ENCODE peak calls at places on chromosomes 6 and 20, in six cellular contexts. A is A549, G is GM12878, C is K562, S is upper lobe of left lung, W is HepG2. X is an unnamed sample.

GRCh38 chr20:62576815-62577214 is 65.5 kb upstream of the SLCO4A1 start:
- ATAC-seq in C (peak), A (peak), S (no peak), G (peak), W (peak), X (peak)

GRCh38 chr20:2708665-2709064 is 16.1 kb downstream of the EBF4 start:
- ATAC-seq in S (no peak), W (no peak), G (no peak), C (no peak), A (no peak), X (no peak)

GRCh38 chr6:41568585-41569384 is 22.6 kb downstream of the FOXP4 start:
- ATAC-seq in S (peak), W (peak), G (no peak), A (peak), C (no peak), X (no peak)

GRCh38 chr6:151391021-151391470 is 313 bp downstream of the ZBTB2 start:
- ATAC-seq in C (peak), G (peak), S (peak), A (no peak), W (peak), X (peak)

GRCh38 chr20:25226433-25227316 is 21.2 kb upstream of the PYGB start:
- ATAC-seq in W (peak), G (no peak), A (peak), C (peak), S (peak), X (peak)

GRCh38 chr6:139249387-139249786 is 42.4 kb downstream of the TXLNB start:
- ATAC-seq in W (no peak), A (no peak), G (peak), S (no peak), C (no peak), X (no peak)

GRCh38 chr6:22737331-22737730 is 168.0 kb downstream of the HDGFL1 start:
- ATAC-seq in S (no peak), A (no peak), C (no peak), G (no peak), W (no peak), X (no peak)

GRCh38 chr20:18218249-18218648 is 70.1 kb upstream of the ZNF133 start:
- ATAC-seq in G (no peak), W (no peak), A (no peak), S (no peak), C (no peak), X (no peak)

GRCh38 chr20:13745784-13746183 is 38.9 kb downstream of the ESF1 start:
- ATAC-seq in S (no peak), G (no peak), A (no peak), W (no peak), C (no peak), X (no peak)

GRCh38 chr6:91506509-91506908 is 919.6 kb upstream of the MAP3K7 start:
- ATAC-seq in G (no peak), A (no peak), C (no peak), S (no peak), W (no peak), X (no peak)

GRCh38 chr6:105592329-105592728 is 189.4 kb upstream of the PREP start:
- ATAC-seq in A (peak), C (no peak), S (no peak), W (no peak), G (no peak), X (peak)

GRCh38 chr6:16331328-16332174 is 93.2 kb downstream of the GMPR start:
- ATAC-seq in C (peak), W (peak), S (peak), G (peak), A (peak), X (peak)

GRCh38 chr6:167140589-167141474 is 16.9 kb downstream of the GPR31 start:
- ATAC-seq in C (no peak), S (no peak), G (peak), A (no peak), W (peak), X (no peak)

GRCh38 chr6:70709826-70710225 is 42.1 kb downstream of the SMAP1 start:
- ATAC-seq in S (no peak), W (no peak), C (no peak), A (peak), G (no peak), X (no peak)

GRCh38 chr20:17749979-17750721 is 50.4 kb downstream of the BANF2 start:
- ATAC-seq in W (peak), A (no peak), C (no peak), G (no peak), S (peak), X (peak)

GRCh38 chr20:56381501-56381900 is 10.5 kb downstream of the AURKA start:
- ATAC-seq in C (no peak), W (no peak), S (no peak), A (no peak), G (peak), X (no peak)

GRCh38 chr20:64055893-64056638 is 6.6 kb upstream of the SOX18 start:
- ATAC-seq in W (peak), A (peak), S (peak), G (peak), C (peak), X (peak)

GRCh38 chr6:106188104-106188794 is 102.1 kb downstream of the PRDM1 start:
- ATAC-seq in S (no peak), C (no peak), A (peak), W (peak), G (no peak), X (no peak)

GRCh38 chr6:128655978-128656498 is 135.6 kb upstream of the PTPRK start:
- ATAC-seq in W (no peak), C (no peak), S (no peak), G (peak), A (peak), X (no peak)

GRCh38 chr6:7996538-7997225 is 67.5 kb downstream of the BLOC1S5 start:
- ATAC-seq in W (peak), S (no peak), C (peak), G (no peak), A (no peak), X (peak)

GRCh38 chr6:151154418-151154817 is 85.3 kb upstream of the AKAP12 start:
- ATAC-seq in G (no peak), W (peak), A (peak), S (no peak), C (peak), X (no peak)

GRCh38 chr20:833450-834150 is at the start of gene FAM110A:
- ATAC-seq in W (peak), C (peak), S (peak), G (peak), A (peak), X (peak)
- TF ChIP-seq EP300 in W (no peak), C (no peak), S (no peak), G (peak), A (no peak), X (no peak)

DNA sequence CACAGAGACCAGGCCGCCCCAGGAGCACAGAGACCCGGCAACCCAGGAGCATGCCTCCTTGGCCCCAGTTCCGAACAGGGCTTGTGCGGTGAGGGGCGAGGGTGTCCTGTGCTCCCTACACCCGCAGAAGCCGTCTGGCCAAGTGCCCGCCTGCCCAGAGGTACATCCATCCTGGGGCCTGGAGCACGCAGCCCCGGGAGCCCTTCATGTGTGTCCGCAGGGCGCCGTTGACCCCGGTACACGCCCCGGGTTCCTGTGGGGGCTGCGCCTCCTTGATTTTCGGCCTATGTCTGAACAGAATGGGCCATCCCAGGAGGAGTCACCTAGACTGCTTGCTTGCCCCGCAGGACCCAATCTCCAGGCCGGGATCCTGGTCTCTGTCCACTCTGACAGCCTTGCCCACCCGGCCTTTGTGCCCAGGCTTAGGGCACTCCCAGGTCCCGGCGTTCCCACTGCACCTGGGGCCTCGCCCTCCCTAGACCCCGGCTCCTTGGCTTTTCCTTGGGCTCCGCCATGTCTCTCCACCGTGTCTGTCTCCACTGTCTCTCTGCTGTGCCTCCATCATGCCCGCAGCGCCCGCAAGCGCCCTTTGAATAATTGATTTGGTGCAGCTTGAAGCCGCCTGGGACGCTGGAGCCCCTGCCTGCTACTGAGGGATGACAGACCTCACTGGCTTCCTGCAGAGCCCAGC is 219.9 kb downstream of the ERMARD start:
- ATAC-seq in W (no peak), G (no peak), S (no peak), A (no peak), C (no peak), X (no peak)
- TF ChIP-seq EP300 in W (no peak), G (no peak), S (no peak), A (no peak), C (no peak), X (no peak)

GRCh38 chr6:74577619-74578018 is 628.2 kb downstream of the COL12A1 start:
- ATAC-seq in A (no peak), G (peak), W (no peak), S (no peak), C (no peak), X (no peak)
- TF ChIP-seq EP300 in A (no peak), G (no peak), W (no peak), S (no peak), C (no peak), X (no peak)

GRCh38 chr6:14706378-14706929 is 539.4 kb upstream of the JARID2 start:
- ATAC-seq in W (no peak), A (no peak), C (peak), G (no peak), S (peak), X (peak)
- TF ChIP-seq EP300 in W (no peak), A (no peak), C (peak), G (no peak), S (no peak), X (no peak)

DNA sequence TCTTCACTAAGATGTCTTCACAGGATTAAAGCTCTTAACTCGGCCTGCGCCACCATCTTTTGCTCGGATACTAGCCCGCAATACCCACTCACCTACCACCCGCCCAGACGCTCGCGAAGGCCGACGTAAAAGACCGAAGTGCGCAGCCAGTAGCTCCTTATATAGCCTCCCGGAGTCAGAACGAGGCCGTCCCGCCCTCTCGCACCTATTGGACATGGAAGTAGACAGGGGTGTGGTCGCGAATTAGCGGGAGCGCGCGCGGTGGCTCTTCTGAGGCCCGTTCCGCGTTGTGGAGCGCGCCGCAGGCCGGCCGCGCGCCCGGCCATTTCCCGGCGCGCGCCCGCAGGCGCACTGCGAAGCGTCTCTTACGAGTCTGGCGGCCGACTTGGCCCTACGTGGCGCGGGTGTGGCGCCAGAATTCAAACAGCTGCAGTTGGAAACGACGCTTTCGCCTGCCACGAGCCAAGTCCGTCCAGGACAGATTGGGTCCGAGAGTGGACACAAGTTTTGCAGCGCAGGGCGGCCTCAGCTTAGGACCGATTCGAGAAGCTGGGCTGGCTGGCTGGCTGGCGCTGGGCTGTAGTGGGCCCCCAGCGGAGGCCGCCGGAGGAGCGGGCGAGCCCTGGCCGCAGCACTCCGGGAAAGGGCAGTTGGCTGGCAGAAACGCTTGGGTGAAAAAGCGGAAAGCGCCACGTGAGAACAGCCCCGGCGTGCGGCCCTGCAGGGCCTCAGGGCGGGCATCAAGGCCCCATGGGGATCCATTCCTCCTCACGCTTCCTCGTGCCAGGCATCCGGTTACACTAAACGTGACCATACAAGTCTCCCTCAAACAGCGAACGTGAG is 36.1 kb upstream of the SYNCRIP start:
- ATAC-seq in A (peak), C (peak), W (peak), G (peak), S (peak), X (peak)
- TF ChIP-seq EP300 in A (no peak), C (no peak), W (no peak), G (no peak), S (no peak), X (no peak)

X was measured in gastroesophageal sphincter.